ENCODE peak calls at places on chromosomes 2 and 18, in seven cellular contexts. O, M, J, I, N, B and Y are unnamed samples.

GRCh38 chr2:23925702-23926288 is 1.1 kb downstream of the ATAD2B start:
- DNase-seq in O (peak; percentile 64), M (peak; percentile 54), J (peak; percentile 79), I (peak; percentile 64), N (peak; percentile 60), B (peak; percentile 76), Y (peak; percentile 65)

GRCh38 chr2:38619458-38620164 is 16.9 kb upstream of the HNRNPLL start:
- DNase-seq in O (peak; percentile 49), M (no peak), J (no peak), I (peak; percentile 18), N (no peak), B (peak; percentile 42), Y (no peak)

GRCh38 chr2:17757321-17757720 is 3.4 kb downstream of the GEN1 start:
- DNase-seq in O (peak; percentile 19), M (no peak), J (no peak), I (peak; percentile 83), N (no peak), B (peak; percentile 81), Y (peak; percentile 11)

GRCh38 chr18:73950116-73950705 is 197.4 kb downstream of the FBXO15 start:
- DNase-seq in O (no peak), M (no peak), J (no peak), I (no peak), N (no peak), B (no peak), Y (no peak)

GRCh38 chr2:9630001-9630749 is 622 bp downstream of the YWHAQ start:
- DNase-seq in O (peak; percentile 67), M (peak; percentile 70), J (peak; percentile 75), I (peak; percentile 65), N (peak; percentile 70), B (peak; percentile 67), Y (peak; percentile 81)

GRCh38 chr2:170554278-170554955 is 160.7 kb upstream of the SP5 start:
- DNase-seq in O (peak; percentile 56), M (no peak), J (no peak), I (peak; percentile 13), N (no peak), B (peak; percentile 57), Y (peak; percentile 92)

GRCh38 chr2:173288561-173288960 is 66.1 kb upstream of the CDCA7 start:
- DNase-seq in O (peak; percentile 6), M (no peak), J (no peak), I (peak; percentile 35), N (no peak), B (peak; percentile 55), Y (peak; percentile 13)

GRCh38 chr2:190875881-190876280 is 4.7 kb upstream of the GLS start:
- DNase-seq in O (no peak), M (no peak), J (no peak), I (no peak), N (peak; percentile 21), B (no peak), Y (no peak)

GRCh38 chr2:100106460-100106859 is 35.9 kb downstream of the AFF3 start:
- DNase-seq in O (peak; percentile 29), M (no peak), J (no peak), I (no peak), N (no peak), B (no peak), Y (no peak)

GRCh38 chr2:85106489-85107180 is 26.6 kb upstream of the TCF7L1 start:
- DNase-seq in O (peak; percentile 79), M (no peak), J (no peak), I (peak; percentile 57), N (no peak), B (peak; percentile 86), Y (peak; percentile 37)

GRCh38 chr2:176085861-176086771 is 2.4 kb upstream of the EVX2 start:
- DNase-seq in O (peak; percentile 39), M (no peak), J (no peak), I (peak; percentile 37), N (no peak), B (peak; percentile 45), Y (no peak)

GRCh38 chr2:74333175-74333574 is 10.0 kb downstream of the SLC4A5 start:
- DNase-seq in O (peak; percentile 36), M (no peak), J (no peak), I (peak; percentile 68), N (no peak), B (peak; percentile 74), Y (peak; percentile 9)

GRCh38 chr18:68221116-68221724 is 493.7 kb downstream of the TMX3 start:
- DNase-seq in O (peak; percentile 1), M (no peak), J (no peak), I (no peak), N (no peak), B (peak; percentile 24), Y (no peak)

GRCh38 chr2:108271691-108272253 is 16.9 kb upstream of the SULT1C2 start:
- DNase-seq in O (peak; percentile 72), M (no peak), J (no peak), I (peak; percentile 31), N (no peak), B (peak; percentile 88), Y (no peak)

GRCh38 chr2:52918551-52918950 is 849.1 kb upstream of the CHAC2 start:
- DNase-seq in O (peak; percentile 82), M (no peak), J (no peak), I (peak; percentile 10), N (no peak), B (peak; percentile 81), Y (no peak)

GRCh38 chr18:63869374-63869773 is 18.1 kb upstream of the SERPINB2 start:
- DNase-seq in O (peak; percentile 86), M (no peak), J (no peak), I (peak; percentile 77), N (no peak), B (peak; percentile 76), Y (peak; percentile 56)

GRCh38 chr18:60755134-60755533 is 382.6 kb upstream of the MC4R start:
- DNase-seq in O (no peak), M (no peak), J (no peak), I (no peak), N (no peak), B (no peak), Y (no peak)

GRCh38 chr2:203586696-203587095 is 51.6 kb upstream of the RAPH1 start:
- DNase-seq in O (no peak), M (no peak), J (no peak), I (no peak), N (no peak), B (peak; percentile 38), Y (peak; percentile 13)

GRCh38 chr2:151638188-151638933 is 95.9 kb downstream of the NEB start:
- DNase-seq in O (peak; percentile 26), M (no peak), J (no peak), I (no peak), N (peak; percentile 63), B (peak; percentile 31), Y (no peak)

GRCh38 chr2:206480161-206480560 is 36.8 kb downstream of the ADAM23 start:
- DNase-seq in O (no peak), M (no peak), J (no peak), I (peak; percentile 2), N (no peak), B (peak; percentile 26), Y (peak; percentile 5)

GRCh38 chr18:54269924-54270844 is 867 bp downstream of the POLI start:
- DNase-seq in O (peak; percentile 28), M (no peak), J (no peak), I (peak; percentile 57), N (peak; percentile 40), B (peak; percentile 68), Y (peak; percentile 58)

GRCh38 chr2:167964650-167965404 is 282.6 kb downstream of the STK39 start:
- DNase-seq in O (peak; percentile 46), M (no peak), J (no peak), I (peak; percentile 33), N (no peak), B (peak; percentile 48), Y (no peak)

GRCh38 chr2:232295971-232296370 is 82.6 kb upstream of the ALPP start:
- DNase-seq in O (no peak), M (no peak), J (peak; percentile 2), I (no peak), N (no peak), B (no peak), Y (no peak)

GRCh38 chr2:241611062-241611461 is 25.9 kb downstream of the THAP4 start:
- DNase-seq in O (no peak), M (no peak), J (no peak), I (no peak), N (no peak), B (no peak), Y (no peak)
- H3K4me3 ChIP-seq in O (no peak overlapping the region), M (no peak overlapping the region), J (no peak overlapping the region), I (no peak overlapping the region), N (no peak overlapping the region), B (no peak overlapping the region), Y (no peak overlapping the region)

GRCh38 chr2:237299897-237300296 is 114.1 kb downstream of the COL6A3 start:
- DNase-seq in O (peak; percentile 94), M (no peak), J (no peak), I (peak; percentile 91), N (no peak), B (peak; percentile 96), Y (peak; percentile 85)
- H3K4me3 ChIP-seq in O (no peak overlapping the region), M (no peak overlapping the region), J (no peak overlapping the region), I (no peak overlapping the region), N (no peak overlapping the region), B (no peak overlapping the region), Y (no peak overlapping the region)

GRCh38 chr2:143160732-143161707 is 31.8 kb downstream of the ARHGAP15 start:
- DNase-seq in O (no peak), M (no peak), J (no peak), I (no peak), N (no peak), B (no peak), Y (no peak)

GRCh38 chr2:143162997-143163396 is 33.8 kb downstream of the ARHGAP15 start:
- DNase-seq in O (no peak), M (no peak), J (no peak), I (no peak), N (no peak), B (no peak), Y (no peak)

GRCh38 chr2:143161982-143162837 is 33.0 kb downstream of the ARHGAP15 start:
- DNase-seq in O (peak; percentile 78), M (no peak), J (no peak), I (peak; percentile 66), N (peak; percentile 67), B (peak; percentile 76), Y (peak; percentile 15)

GRCh38 chr2:143165291-143165690 is 36.1 kb downstream of the ARHGAP15 start:
- DNase-seq in O (no peak), M (no peak), J (no peak), I (no peak), N (no peak), B (no peak), Y (no peak)

DNA sequence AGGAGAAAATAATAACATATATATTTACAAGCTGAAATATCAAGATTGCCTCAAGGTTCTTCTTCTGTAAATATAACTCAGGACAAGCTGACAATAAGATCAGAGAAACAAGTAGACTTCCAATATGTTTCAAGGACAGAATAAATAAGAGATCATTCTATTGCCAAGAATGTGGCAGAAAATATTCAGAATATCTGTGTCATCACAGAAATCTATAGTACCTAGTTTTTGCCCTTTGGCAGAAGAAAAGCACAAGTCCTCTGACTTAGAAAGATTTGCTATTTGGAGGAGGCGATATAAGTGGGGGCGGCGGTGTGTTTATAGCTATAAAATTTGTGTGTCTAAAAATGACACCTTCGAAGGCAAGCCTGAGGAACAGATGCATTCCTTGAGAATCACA is 34.3 kb downstream of the ARHGAP15 start:
- DNase-seq in O (no peak), M (no peak), J (no peak), I (no peak), N (no peak), B (no peak), Y (no peak)
- H3K4me3 ChIP-seq in O (no peak overlapping the region), M (no peak overlapping the region), J (no peak overlapping the region), I (no peak overlapping the region), N (no peak overlapping the region), B (no peak overlapping the region), Y (no peak overlapping the region)

DNA sequence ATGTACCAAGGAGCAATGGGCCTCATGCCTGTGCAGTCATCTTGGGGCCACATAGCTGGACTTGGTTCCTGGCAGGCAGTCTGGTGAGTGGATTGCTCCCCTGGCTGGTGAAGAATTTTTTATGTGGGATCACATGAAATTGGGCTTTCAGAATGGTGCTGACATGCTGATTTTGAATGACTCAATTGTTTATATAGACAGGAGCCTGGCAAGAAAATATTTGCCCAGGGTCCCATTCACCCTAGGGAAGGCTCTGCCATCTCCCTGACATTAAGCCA is 266.9 kb downstream of the DYSF start:
- DNase-seq in O (no peak), M (no peak), J (no peak), I (no peak), N (no peak), B (no peak), Y (peak; percentile 83)
- H3K4me3 ChIP-seq in O (no peak overlapping the region), M (no peak overlapping the region), J (no peak overlapping the region), I (no peak overlapping the region), N (no peak overlapping the region), B (no peak overlapping the region), Y (no peak overlapping the region)